ENCODE peak calls at places on chromosome 16, in five cellular contexts. K, W, V, D and A are unnamed samples.

GRCh38 chr16:47612711-47613110 is 151.6 kb downstream of the PHKB start:
- DNase-seq in V (no peak), W (no peak), K (no peak), D (no peak), A (no peak)

GRCh38 chr16:78441298-78441697 is 341.8 kb downstream of the WWOX start:
- DNase-seq in K (no peak), V (no peak), D (no peak), W (no peak), A (no peak)

GRCh38 chr16:88785106-88785924 is at the start of gene PIEZO1:
- DNase-seq in V (peak), W (peak), K (peak), D (peak), A (peak)

GRCh38 chr16:77760800-77761199 is 27.6 kb upstream of the VAT1L start:
- DNase-seq in W (no peak), D (no peak), K (no peak), V (no peak), A (no peak)

GRCh38 chr16:59201821-59202220 is 467.7 kb upstream of the GOT2 start:
- DNase-seq in K (no peak), V (no peak), D (no peak), W (no peak), A (no peak)

GRCh38 chr16:65745-66144 is 6.7 kb downstream of the RHBDF1 start:
- DNase-seq in K (peak), W (peak), V (peak), D (peak), A (peak)

GRCh38 chr16:1474796-1475551 is at the start of gene CLCN7:
- DNase-seq in D (peak), V (peak), W (peak), K (peak), A (peak)

GRCh38 chr16:84768061-84768797 is 51.6 kb upstream of the CRISPLD2 start:
- DNase-seq in V (no peak), D (no peak), K (no peak), W (no peak), A (no peak)

GRCh38 chr16:81786321-81786720 is 7.2 kb downstream of the PLCG2 start:
- DNase-seq in V (no peak), K (no peak), D (peak), W (no peak), A (no peak)

GRCh38 chr16:66469291-66469931 is 42.3 kb downstream of the BEAN1 start:
- DNase-seq in W (no peak), D (no peak), K (no peak), V (peak), A (no peak)

GRCh38 chr16:12089492-12090161 is 113.1 kb downstream of the SNX29 start:
- DNase-seq in K (no peak), W (no peak), D (peak), V (peak), A (peak)

GRCh38 chr16:66175580-66175979 is 190.9 kb upstream of the CDH5 start:
- DNase-seq in D (no peak), W (no peak), V (no peak), K (no peak), A (no peak)

GRCh38 chr16:16012144-16012543 is 62.7 kb downstream of the ABCC1 start:
- DNase-seq in V (no peak), K (no peak), W (no peak), D (no peak), A (no peak)

GRCh38 chr16:85983064-85983463 is 84.1 kb downstream of the IRF8 start:
- DNase-seq in D (no peak), V (peak), W (no peak), K (no peak), A (no peak)

GRCh38 chr16:84826558-84826941 is 6.8 kb downstream of the CRISPLD2 start:
- DNase-seq in V (no peak), K (no peak), D (no peak), W (no peak), A (no peak)

GRCh38 chr16:19001788-19002187 is 18.1 kb downstream of the TMC7 start:
- DNase-seq in V (no peak), W (no peak), K (no peak), D (no peak), A (no peak)

GRCh38 chr16:69188716-69189115 is 1.8 kb downstream of the SNTB2 start:
- DNase-seq in D (no peak), W (no peak), V (no peak), K (no peak), A (no peak)

GRCh38 chr16:19424478-19424877 is 6.8 kb downstream of the TMC5 start:
- DNase-seq in K (no peak), D (no peak), V (no peak), W (no peak), A (no peak)